ENCODE peak calls at places on chromosomes 11 and 22, in four cellular contexts. O is heart left ventricle, F is AG04450, K is ascending aorta. A is an unnamed sample.

GRCh38 chr11:128179049-128179448 is 408.3 kb downstream of the ETS1 start:
- DNase-seq in O (no peak), F (no peak), K (no peak), A (no peak)

GRCh38 chr11:105148241-105148640 is 8.7 kb upstream of the CARD18 start:
- DNase-seq in O (no peak), F (no peak), K (no peak), A (no peak)

GRCh38 chr11:103958475-103959215 is 77.8 kb upstream of the DDI1 start:
- DNase-seq in O (no peak), F (no peak), K (no peak), A (no peak)

GRCh38 chr11:75577198-75577597 is 15.1 kb downstream of the SERPINH1 start:
- DNase-seq in O (no peak), F (no peak), K (no peak), A (no peak)

GRCh38 chr22:25477358-25477757 is 87.1 kb upstream of the GRK3 start:
- DNase-seq in O (no peak), F (no peak), K (no peak), A (no peak)

GRCh38 chr22:47781427-47782111 is 1019.1 kb downstream of the TBC1D22A start:
- DNase-seq in O (no peak), F (no peak), K (no peak), A (no peak)

GRCh38 chr22:18078329-18079041 is 695 bp downstream of the PEX26 start:
- DNase-seq in O (no peak), F (no peak), K (no peak), A (peak)

GRCh38 chr11:130904380-130904779 is 11.9 kb downstream of the SNX19 start:
- DNase-seq in O (no peak), F (no peak), K (no peak), A (no peak)

GRCh38 chr11:62025429-62026105 is 58.1 kb upstream of the FTH1 start:
- DNase-seq in O (peak), F (peak), K (peak), A (no peak)

GRCh38 chr11:104043137-104043536 is 6.7 kb downstream of the DDI1 start:
- DNase-seq in O (no peak), F (no peak), K (no peak), A (no peak)

GRCh38 chr11:76266701-76267100 is 60.4 kb upstream of the WNT11 start:
- DNase-seq in O (no peak), F (no peak), K (no peak), A (no peak)

GRCh38 chr11:127345819-127346459 is 345.4 kb upstream of the KIRREL3 start:
- DNase-seq in O (peak), F (no peak), K (no peak), A (no peak)

GRCh38 chr22:49715450-49715849 is 112.2 kb downstream of the BRD1 start:
- DNase-seq in O (no peak), F (no peak), K (no peak), A (no peak)

GRCh38 chr11:126485021-126485781 is 129.7 kb downstream of the ST3GAL4 start:
- DNase-seq in O (no peak), F (peak), K (no peak), A (no peak)

GRCh38 chr11:9760180-9760550 is 96.3 kb downstream of the SWAP70 start:
- DNase-seq in O (peak), F (peak), K (peak), A (no peak)

GRCh38 chr11:23079382-23079813 is 219.1 kb upstream of the CCDC179 start:
- DNase-seq in O (no peak), F (peak), K (no peak), A (no peak)

GRCh38 chr11:120581317-120581716 is 69.8 kb downstream of the GRIK4 start:
- DNase-seq in O (no peak), F (no peak), K (no peak), A (no peak)

GRCh38 chr11:47961383-47961782 is 19.0 kb upstream of the PTPRJ start:
- DNase-seq in O (no peak), F (no peak), K (no peak), A (no peak)

GRCh38 chr11:74462009-74462408 is 5.3 kb downstream of the KCNE3 start:
- DNase-seq in O (peak), F (no peak), K (peak), A (no peak)

GRCh38 chr22:24593810-24594568 is 1.1 kb upstream of the LRRC75B start:
- DNase-seq in O (no peak), F (no peak), K (no peak), A (no peak)

GRCh38 chr22:22605074-22605404 is 39.4 kb upstream of the GGTLC2 start:
- DNase-seq in O (no peak), F (no peak), K (no peak), A (no peak)

GRCh38 chr11:34343153-34343552 is 14.7 kb downstream of the ABTB2 start:
- DNase-seq in O (no peak), F (no peak), K (no peak), A (no peak)

GRCh38 chr11:34341096-34341495 is 16.7 kb downstream of the ABTB2 start:
- DNase-seq in O (no peak), F (no peak), K (no peak), A (no peak)

GRCh38 chr11:34343686-34344085 is 14.1 kb downstream of the ABTB2 start:
- DNase-seq in O (no peak), F (no peak), K (no peak), A (no peak)

GRCh38 chr11:34340653-34341052 is 17.2 kb downstream of the ABTB2 start:
- DNase-seq in O (no peak), F (no peak), K (no peak), A (no peak)

DNA sequence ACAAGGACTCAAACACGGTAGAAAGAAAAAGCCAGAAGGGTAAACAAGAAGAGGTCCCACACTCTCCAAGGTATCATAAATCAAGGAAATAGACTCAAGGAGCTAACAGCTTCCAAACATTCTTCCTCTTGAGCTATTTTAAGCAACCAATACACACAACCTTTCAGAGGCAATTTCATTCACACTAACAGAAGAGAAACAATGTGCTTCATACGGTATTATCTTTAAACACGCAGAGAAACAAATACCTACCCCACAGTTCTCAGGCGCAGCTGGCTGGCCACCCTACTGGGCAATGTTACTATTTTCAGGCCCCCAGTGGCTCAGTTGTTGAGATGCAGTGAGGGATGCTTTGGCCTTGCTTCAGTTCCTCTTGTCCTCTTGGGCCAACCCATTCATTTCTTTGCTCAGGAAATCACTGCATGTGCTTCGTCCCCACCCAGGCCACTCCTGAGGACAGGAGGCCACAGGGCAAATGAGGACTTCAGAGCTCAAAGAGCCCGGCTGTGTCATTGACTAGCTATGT is 15.7 kb downstream of the ABTB2 start:
- DNase-seq in O (peak), F (no peak), K (peak), A (no peak)
- TF ChIP-seq CTCF in O (no peak), F (no peak), K (no peak), A (no peak)

DNA sequence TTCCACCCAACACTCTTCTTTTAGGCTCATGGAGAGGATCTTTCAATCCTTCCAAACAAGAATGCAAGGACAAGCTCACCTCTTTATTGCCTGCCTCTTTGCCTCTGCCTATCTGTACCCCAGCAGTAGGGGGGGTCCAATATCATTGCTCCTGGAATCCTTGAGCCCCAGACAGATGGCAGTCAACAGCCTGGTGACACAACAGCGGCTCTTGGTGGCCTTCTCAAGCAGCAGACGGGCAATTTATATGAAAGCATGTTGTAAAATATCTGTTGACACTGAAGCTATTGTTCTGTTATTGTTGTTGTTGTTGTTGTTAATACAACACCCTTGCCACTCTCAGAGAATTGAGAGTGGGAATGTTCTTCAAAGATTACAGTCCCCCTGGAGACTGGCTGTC is 480.0 kb upstream of the CADM1 start:
- DNase-seq in O (no peak), F (no peak), K (no peak), A (no peak)
- TF ChIP-seq CTCF in O (no peak), F (no peak), K (no peak), A (no peak)

GRCh38 chr22:30552719-30553118 is 6.2 kb upstream of the SEC14L6 start:
- DNase-seq in O (no peak), F (no peak), K (no peak), A (no peak)

GRCh38 chr22:30557243-30557642 is 10.7 kb upstream of the SEC14L6 start:
- DNase-seq in O (no peak), F (no peak), K (no peak), A (no peak)

GRCh38 chr22:30556388-30556787 is 9.8 kb upstream of the SEC14L6 start:
- DNase-seq in O (no peak), F (no peak), K (no peak), A (no peak)

GRCh38 chr22:30553971-30554370 is 7.4 kb upstream of the SEC14L6 start:
- DNase-seq in O (no peak), F (no peak), K (no peak), A (no peak)

DNA sequence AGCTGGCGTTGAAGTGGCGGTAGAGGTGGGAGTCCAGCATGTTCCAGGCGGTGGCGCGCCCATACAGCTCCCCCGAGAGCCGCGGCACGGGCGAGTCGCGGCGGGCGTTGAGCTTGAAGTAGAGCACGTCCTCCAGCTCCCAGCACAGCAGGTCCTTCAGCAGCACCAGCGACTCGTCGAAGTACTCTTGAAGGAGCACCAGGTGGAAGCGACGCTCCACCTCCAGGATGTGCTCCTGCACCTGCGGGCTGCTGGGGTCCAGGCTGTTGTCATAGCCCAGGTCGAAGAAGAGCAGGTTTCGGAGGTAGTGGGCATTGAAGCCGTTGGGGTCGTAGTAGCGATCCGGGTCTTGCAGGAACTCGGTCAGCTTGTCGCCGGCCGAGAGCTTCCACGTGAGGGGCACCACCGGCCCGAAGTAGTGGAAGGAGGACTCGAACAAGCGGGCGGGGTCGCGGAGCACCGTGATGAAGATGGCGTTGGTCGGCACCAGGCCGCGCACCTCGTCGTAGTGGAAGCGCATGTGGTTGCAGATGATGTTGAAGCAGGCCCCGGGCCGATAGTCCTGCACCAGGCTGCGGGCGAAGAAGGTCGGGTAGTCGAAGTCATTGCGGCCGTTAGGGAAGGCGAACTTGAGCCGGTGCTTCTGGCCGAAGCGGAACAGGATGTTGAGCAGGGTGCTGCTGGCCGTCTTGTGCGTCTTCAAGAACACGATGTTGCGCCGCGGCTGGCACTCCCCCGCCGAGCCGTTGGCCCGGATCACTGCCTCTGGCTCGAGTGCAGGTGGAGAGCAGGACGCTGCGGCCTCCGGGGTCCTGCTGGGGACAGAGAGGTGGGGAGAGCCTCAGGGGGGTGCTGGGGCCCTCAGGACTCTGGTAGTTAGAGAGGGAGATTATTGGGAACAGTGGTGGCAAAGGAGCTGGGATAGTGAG is 9.0 kb upstream of the SEC14L6 start:
- DNase-seq in O (no peak), F (no peak), K (no peak), A (no peak)
- TF ChIP-seq CTCF in O (no peak), F (no peak), K (no peak), A (no peak)

GRCh38 chr22:37254206-37254866 is 10.3 kb upstream of the RAC2 start:
- DNase-seq in O (no peak), F (peak), K (no peak), A (no peak)

GRCh38 chr22:37254867-37255233 is 10.8 kb upstream of the RAC2 start:
- DNase-seq in O (no peak), F (no peak), K (no peak), A (no peak)

GRCh38 chr22:37256075-37256726 is 12.1 kb upstream of the RAC2 start:
- DNase-seq in O (no peak), F (no peak), K (no peak), A (no peak)

GRCh38 chr22:37255558-37256006 is 11.5 kb upstream of the RAC2 start:
- DNase-seq in O (no peak), F (no peak), K (no peak), A (no peak)

GRCh38 chr22:37253164-37253660 is 9.1 kb upstream of the RAC2 start:
- DNase-seq in O (no peak), F (no peak), K (no peak), A (no peak)
- TF ChIP-seq CTCF in O (no peak), F (no peak), K (no peak), A (peak)

GRCh38 chr11:124278261-124278660 is 22.1 kb downstream of the OR8G5 start:
- DNase-seq in O (no peak), F (no peak), K (no peak), A (no peak)

GRCh38 chr11:124277207-124277606 is 21.0 kb downstream of the OR8G5 start:
- DNase-seq in O (no peak), F (no peak), K (no peak), A (no peak)

GRCh38 chr11:124274000-124274399 is 17.8 kb downstream of the OR8G5 start:
- DNase-seq in O (no peak), F (no peak), K (no peak), A (no peak)

GRCh38 chr11:124276081-124276480 is 19.9 kb downstream of the OR8G5 start:
- DNase-seq in O (no peak), F (peak), K (no peak), A (no peak)

DNA sequence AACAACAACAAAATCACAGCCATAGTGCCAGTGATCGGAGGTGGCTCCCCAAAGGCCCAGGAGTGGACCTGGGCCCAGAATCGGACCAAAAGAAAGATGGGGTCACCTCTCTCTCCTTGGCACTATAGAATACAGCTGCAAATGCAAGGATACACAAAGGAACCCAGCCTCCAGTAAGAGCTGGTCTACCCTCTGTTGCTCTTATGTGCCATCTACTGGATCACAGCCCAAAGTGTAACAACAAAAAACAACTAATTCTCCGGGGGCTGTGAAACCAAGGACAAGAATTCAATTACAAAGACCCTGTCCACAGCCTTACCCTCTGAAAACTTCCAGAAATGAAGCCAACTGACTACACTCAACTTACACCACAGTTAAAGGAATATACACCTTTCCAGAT is 21.6 kb downstream of the OR8G5 start:
- DNase-seq in O (no peak), F (no peak), K (no peak), A (no peak)
- TF ChIP-seq CTCF in O (no peak), F (no peak), K (no peak), A (peak)

GRCh38 chr11:65128182-65129145 is 5.9 kb downstream of the SYVN1 start:
- DNase-seq in O (no peak), F (no peak), K (peak), A (no peak)

GRCh38 chr11:65131417-65131776 is 2.9 kb downstream of the SYVN1 start:
- DNase-seq in O (no peak), F (no peak), K (peak), A (no peak)

GRCh38 chr11:65131895-65132237 is 2.5 kb downstream of the SYVN1 start:
- DNase-seq in O (no peak), F (no peak), K (peak), A (no peak)

GRCh38 chr11:65130631-65131416 is 3.5 kb downstream of the SYVN1 start:
- DNase-seq in O (no peak), F (no peak), K (peak), A (no peak)

GRCh38 chr11:65129649-65130441 is 4.5 kb downstream of the SYVN1 start:
- DNase-seq in O (no peak), F (no peak), K (peak), A (no peak)
- TF ChIP-seq CTCF in O (no peak), F (no peak), K (no peak), A (no peak)

DNA sequence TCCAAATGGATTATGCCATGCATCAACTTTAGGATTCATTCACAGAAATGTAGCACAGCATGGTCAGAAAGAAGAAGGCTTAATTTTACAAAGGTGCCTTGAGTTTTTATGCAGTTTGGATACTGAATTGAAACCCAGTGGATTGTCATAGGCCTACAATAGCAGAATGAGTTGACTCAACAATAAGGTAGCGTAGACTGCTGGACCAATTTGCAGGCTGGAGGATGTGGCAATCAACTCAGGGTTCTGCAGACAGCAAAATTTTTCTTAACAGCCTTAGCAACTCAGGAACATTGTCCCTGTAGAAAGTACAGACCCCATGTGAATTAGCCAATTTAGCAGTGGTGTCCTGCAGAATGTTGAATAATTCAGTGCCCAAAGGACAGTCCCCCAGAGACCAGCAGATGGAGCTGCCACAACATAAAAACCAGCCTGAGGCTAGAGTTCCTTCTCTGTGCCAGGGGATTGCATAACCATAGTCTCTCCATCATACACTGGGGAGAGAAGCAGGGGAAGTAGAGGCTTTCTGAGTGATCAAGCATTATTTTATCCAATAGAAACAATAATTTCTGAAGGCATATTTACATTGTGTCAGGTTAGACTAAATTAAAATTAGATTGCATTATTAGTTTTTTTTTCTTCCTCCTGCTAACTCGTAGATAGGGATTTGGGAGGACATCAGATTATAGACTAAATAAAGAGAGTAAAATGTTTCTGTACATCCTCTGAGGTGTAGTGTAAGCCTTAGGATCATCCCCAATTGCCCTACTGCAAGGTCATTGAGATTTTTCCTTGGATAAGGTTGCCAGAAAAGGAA is 20.3 kb upstream of the MRPL17 start:
- DNase-seq in O (peak), F (no peak), K (peak), A (no peak)
- TF ChIP-seq CTCF in O (peak), F (peak), K (peak), A (peak)

A was measured in progenitor cell of endocrine pancreas.